ENCODE peak calls at places on chromosomes 7 and 10, in six cellular contexts. D is fibroblast of lung, G is GM23248, H is ovary, O is A673, E is heart left ventricle. I is an unnamed sample.

GRCh38 chr7:114953724-114954123 is 31.8 kb downstream of the MDFIC start:
- DNase-seq in O (no peak), E (no peak), H (no peak), G (no peak), D (no peak), I (no peak)

GRCh38 chr10:76318171-76318570 is 886.7 kb downstream of the LRMDA start:
- DNase-seq in O (no peak), D (no peak), G (no peak), H (no peak), E (no peak), I (no peak)

GRCh38 chr7:134246347-134246746 is 70.4 kb downstream of the SLC35B4 start:
- DNase-seq in D (no peak), G (no peak), E (no peak), H (no peak), O (no peak), I (no peak)

GRCh38 chr10:99742701-99743100 is 10.7 kb downstream of the CUTC start:
- DNase-seq in G (peak; percentile 79), D (peak; percentile 23), E (no peak), H (no peak), O (no peak), I (no peak)

GRCh38 chr7:107167483-107168232 is 1.1 kb upstream of the HBP1 start:
- DNase-seq in E (peak; percentile 29), G (peak; percentile 93), H (no peak), O (peak; percentile 81), D (peak; percentile 93), I (no peak)

GRCh38 chr10:26408858-26409494 is 29.2 kb upstream of the APBB1IP start:
- DNase-seq in G (no peak), E (no peak), O (no peak), D (no peak), H (no peak), I (no peak)

GRCh38 chr7:100093925-100094486 is 5.2 kb downstream of the COPS6 start:
- DNase-seq in E (no peak), D (no peak), O (peak; percentile 37), G (no peak), H (no peak), I (no peak)

GRCh38 chr7:91554893-91555292 is 290.7 kb downstream of the FZD1 start:
- DNase-seq in G (no peak), O (no peak), E (no peak), D (no peak), H (no peak), I (no peak)

GRCh38 chr7:41107330-41107937 is 595.5 kb downstream of the INHBA start:
- DNase-seq in H (no peak), G (peak; percentile 29), E (no peak), O (no peak), D (no peak), I (no peak)

GRCh38 chr10:45151467-45152214 is 150.9 kb downstream of the ZNF22 start:
- DNase-seq in H (no peak), G (no peak), O (no peak), E (no peak), D (no peak), I (no peak)

GRCh38 chr10:118163227-118163626 is 116.5 kb upstream of the RAB11FIP2 start:
- DNase-seq in O (no peak), H (no peak), G (peak; percentile 56), D (no peak), E (no peak), I (no peak)

GRCh38 chr10:52213511-52213831 is 100.6 kb upstream of the DKK1 start:
- DNase-seq in H (no peak), O (no peak), G (peak; percentile 73), D (peak; percentile 61), E (no peak), I (peak; percentile 19)

GRCh38 chr10:88243847-88244730 is 339.0 kb downstream of the RNLS start:
- DNase-seq in G (no peak), H (peak; percentile 83), E (peak; percentile 86), D (peak; percentile 89), O (no peak), I (peak; percentile 89)

GRCh38 chr7:4631664-4632171 is 50.4 kb upstream of the FOXK1 start:
- DNase-seq in D (peak; percentile 97), E (peak; percentile 74), O (peak; percentile 84), H (peak; percentile 83), G (peak; percentile 97), I (peak; percentile 70)

GRCh38 chr10:112461029-112461887 is 14.2 kb downstream of the VTI1A start:
- DNase-seq in G (peak; percentile 87), D (peak; percentile 71), E (no peak), O (peak; percentile 62), H (no peak), I (no peak)

GRCh38 chr7:40945788-40946187 is 757.1 kb downstream of the INHBA start:
- DNase-seq in O (no peak), D (no peak), E (no peak), H (no peak), G (peak; percentile 35), I (no peak)

GRCh38 chr7:47405921-47406765 is 175.8 kb downstream of the TNS3 start:
- DNase-seq in G (peak; percentile 14), D (peak; percentile 56), E (peak; percentile 54), H (peak; percentile 66), O (no peak), I (peak; percentile 94)

GRCh38 chr7:39811161-39811614 is 138.9 kb upstream of the CDK13 start:
- DNase-seq in O (peak; percentile 90), G (peak; percentile 77), H (no peak), D (peak; percentile 34), E (no peak), I (no peak)

GRCh38 chr7:2821161-2821841 is 22.8 kb downstream of the GNA12 start:
- DNase-seq in H (no peak), O (peak; percentile 24), E (no peak), D (peak; percentile 74), G (peak; percentile 81), I (peak; percentile 49)

GRCh38 chr7:42338231-42339222 is 101.5 kb upstream of the GLI3 start:
- DNase-seq in G (peak; percentile 86), O (no peak), E (no peak), H (no peak), D (peak; percentile 96), I (no peak)

GRCh38 chr7:559396-559705 is 39.7 kb upstream of the PDGFA start:
- DNase-seq in H (no peak), D (no peak), O (no peak), G (no peak), E (no peak), I (no peak)

GRCh38 chr7:556837-557555 is 37.4 kb upstream of the PDGFA start:
- DNase-seq in H (no peak), G (no peak), E (no peak), D (no peak), O (no peak), I (no peak)

GRCh38 chr7:556427-556826 is 36.8 kb upstream of the PDGFA start:
- DNase-seq in D (no peak), E (no peak), G (no peak), H (no peak), O (no peak), I (no peak)

GRCh38 chr7:555551-556160 is 36.0 kb upstream of the PDGFA start:
- DNase-seq in D (no peak), E (no peak), H (no peak), G (no peak), O (no peak), I (no peak)

DNA sequence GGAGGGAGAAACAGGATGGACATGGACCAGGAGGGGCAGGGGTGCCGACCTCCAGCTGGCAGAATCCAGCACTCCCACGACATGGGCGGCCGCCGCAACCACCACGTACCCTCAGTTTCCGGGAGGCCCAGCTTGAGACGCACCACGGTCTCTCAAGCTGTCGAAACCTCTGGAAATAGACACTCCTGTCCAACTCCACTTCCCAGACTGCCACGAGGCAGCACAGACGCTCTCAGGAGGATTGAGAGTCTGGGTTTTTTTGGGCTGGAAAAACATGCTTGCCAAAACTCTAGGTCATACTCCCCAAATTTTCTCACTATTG is 37.9 kb upstream of the PDGFA start:
- DNase-seq in G (no peak), H (no peak), O (no peak), D (no peak), E (no peak), I (no peak)
- H3K27ac ChIP-seq in G (no peak overlapping the region), H (no peak overlapping the region), O (no peak overlapping the region), D (no peak overlapping the region), E (peak overlapping the region; percentile 62), I (no peak overlapping the region)

DNA sequence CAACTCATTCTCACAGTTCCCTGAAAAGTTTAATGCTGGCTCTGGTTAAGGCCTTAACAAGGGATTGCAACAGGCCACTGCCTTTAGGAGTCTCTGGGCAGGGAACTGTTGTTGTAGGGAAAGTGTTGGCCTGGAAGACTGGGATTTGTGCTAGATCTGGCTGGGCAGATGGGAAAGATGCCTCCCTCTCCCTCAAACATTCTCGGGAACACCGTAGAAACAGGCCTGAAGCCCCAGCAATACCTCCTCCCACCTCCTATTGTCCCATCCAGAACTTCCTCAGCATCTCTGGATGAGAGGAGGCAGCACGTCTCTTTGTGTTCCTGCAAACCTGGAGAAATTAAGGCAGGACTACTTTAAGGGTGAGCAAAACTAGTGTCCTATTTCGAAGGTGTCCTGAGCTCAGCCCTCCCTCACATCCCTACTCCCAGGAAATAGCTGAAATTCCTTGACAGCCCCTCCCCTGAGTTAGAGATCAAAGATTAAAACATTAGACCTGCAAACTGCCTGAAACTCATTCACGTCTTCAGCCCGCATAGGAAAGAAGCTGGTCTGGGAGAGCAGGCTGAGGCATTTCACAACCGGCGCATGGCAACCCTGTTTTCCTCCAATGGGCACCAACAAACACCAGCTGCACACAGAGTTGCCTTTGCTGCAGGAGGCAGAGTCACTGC is 10.9 kb upstream of the MAP3K8 start:
- DNase-seq in D (peak; percentile 84), E (no peak), O (peak; percentile 55), H (no peak), G (peak; percentile 72), I (no peak)
- H3K27ac ChIP-seq in D (peak overlapping the region; percentile 62), E (peak overlapping the region; percentile 8), O (peak overlapping the region; percentile 5), H (no peak overlapping the region), G (peak overlapping the region; percentile 32), I (no peak overlapping the region)

GRCh38 chr10:63521389-63522128 is at the start of gene REEP3:
- DNase-seq in G (peak; percentile 91), D (peak; percentile 75), O (peak; percentile 89), E (peak; percentile 69), H (peak; percentile 67), I (peak; percentile 76)

GRCh38 chr10:63520463-63521388 is 475 bp upstream of the REEP3 start:
- DNase-seq in E (peak; percentile 77), D (no peak), O (peak; percentile 66), G (peak; percentile 56), H (peak; percentile 67), I (peak; percentile 80)

GRCh38 chr10:63522129-63522687 is 1.0 kb downstream of the REEP3 start:
- DNase-seq in O (peak; percentile 47), E (no peak), H (no peak), D (peak; percentile 46), G (peak; percentile 59), I (no peak)

GRCh38 chr10:63525021-63525420 is 3.8 kb downstream of the REEP3 start:
- DNase-seq in G (no peak), H (no peak), E (no peak), D (no peak), O (no peak), I (no peak)

GRCh38 chr10:63523015-63523414 is 1.8 kb downstream of the REEP3 start:
- DNase-seq in G (no peak), E (no peak), H (no peak), O (no peak), D (no peak), I (no peak)
- H3K27ac ChIP-seq in G (no peak overlapping the region), E (peak overlapping the region; percentile 99), H (no peak overlapping the region), O (peak overlapping the region; percentile 97), D (peak overlapping the region; percentile 92), I (no peak overlapping the region)

GRCh38 chr10:129223363-129223762 is 243.7 kb upstream of the MGMT start:
- DNase-seq in E (no peak), D (no peak), O (no peak), H (no peak), G (no peak), I (no peak)

GRCh38 chr10:129219364-129219763 is 247.7 kb upstream of the MGMT start:
- DNase-seq in E (no peak), G (no peak), O (no peak), D (no peak), H (no peak), I (no peak)

GRCh38 chr10:129224065-129224464 is 243.0 kb upstream of the MGMT start:
- DNase-seq in G (no peak), D (no peak), E (no peak), O (no peak), H (no peak), I (no peak)
- H3K27ac ChIP-seq in G (no peak overlapping the region), D (no peak overlapping the region), E (no peak overlapping the region), O (no peak overlapping the region), H (no peak overlapping the region), I (no peak overlapping the region)